ENCODE peak calls at places on chromosomes 5 and 9, in ten cellular contexts. One of them, this sample, is unnamed.

GRCh38 chr5:56827043-56827442 is 11.7 kb downstream of the MAP3K1 start:
- DNase-seq in left ventricle myocardium inferior: no peak
- DNase-seq in A549: peak
- DNase-seq in upper lobe of right lung: no peak
- DNase-seq in colonic mucosa: no peak
- DNase-seq in ovary: no peak
- DNase-seq in brain microvascular endothelial cell: no peak
- DNase-seq in stomach: no peak
- DNase-seq in Peyer's patch: no peak
- DNase-seq in neural progenitor cell: peak
- DNase-seq in this sample: no peak

GRCh38 chr9:121912812-121913627 is 180.1 kb downstream of the TTLL11 start:
- DNase-seq in left ventricle myocardium inferior: no peak
- DNase-seq in A549: peak
- DNase-seq in upper lobe of right lung: no peak
- DNase-seq in colonic mucosa: no peak
- DNase-seq in ovary: no peak
- DNase-seq in brain microvascular endothelial cell: no peak
- DNase-seq in stomach: no peak
- DNase-seq in Peyer's patch: no peak
- DNase-seq in neural progenitor cell: no peak
- DNase-seq in this sample: no peak

GRCh38 chr5:154002093-154002492 is 36.6 kb downstream of the FAM114A2 start:
- DNase-seq in left ventricle myocardium inferior: no peak
- DNase-seq in A549: no peak
- DNase-seq in upper lobe of right lung: no peak
- DNase-seq in colonic mucosa: no peak
- DNase-seq in ovary: no peak
- DNase-seq in brain microvascular endothelial cell: no peak
- DNase-seq in stomach: no peak
- DNase-seq in Peyer's patch: no peak
- DNase-seq in neural progenitor cell: no peak
- DNase-seq in this sample: no peak

GRCh38 chr5:38515081-38515480 is 41.4 kb downstream of the LIFR start:
- DNase-seq in left ventricle myocardium inferior: no peak
- DNase-seq in A549: no peak
- DNase-seq in upper lobe of right lung: no peak
- DNase-seq in colonic mucosa: no peak
- DNase-seq in ovary: no peak
- DNase-seq in brain microvascular endothelial cell: no peak
- DNase-seq in stomach: no peak
- DNase-seq in Peyer's patch: no peak
- DNase-seq in neural progenitor cell: no peak
- DNase-seq in this sample: no peak

GRCh38 chr5:95718203-95718602 is 12.9 kb upstream of the RHOBTB3 start:
- DNase-seq in left ventricle myocardium inferior: no peak
- DNase-seq in A549: no peak
- DNase-seq in upper lobe of right lung: no peak
- DNase-seq in colonic mucosa: no peak
- DNase-seq in ovary: no peak
- DNase-seq in brain microvascular endothelial cell: no peak
- DNase-seq in stomach: no peak
- DNase-seq in Peyer's patch: no peak
- DNase-seq in neural progenitor cell: no peak
- DNase-seq in this sample: no peak

GRCh38 chr9:89564257-89564878 is 40.4 kb upstream of the GADD45G start:
- DNase-seq in left ventricle myocardium inferior: no peak
- DNase-seq in A549: peak
- DNase-seq in upper lobe of right lung: no peak
- DNase-seq in colonic mucosa: no peak
- DNase-seq in ovary: no peak
- DNase-seq in brain microvascular endothelial cell: peak
- DNase-seq in stomach: no peak
- DNase-seq in Peyer's patch: no peak
- DNase-seq in neural progenitor cell: peak
- DNase-seq in this sample: no peak

GRCh38 chr5:137938358-137939138 is 49.3 kb downstream of the PKD2L2 start:
- DNase-seq in left ventricle myocardium inferior: no peak
- DNase-seq in A549: no peak
- DNase-seq in upper lobe of right lung: no peak
- DNase-seq in colonic mucosa: no peak
- DNase-seq in ovary: no peak
- DNase-seq in brain microvascular endothelial cell: no peak
- DNase-seq in stomach: no peak
- DNase-seq in Peyer's patch: no peak
- DNase-seq in neural progenitor cell: no peak
- DNase-seq in this sample: no peak

GRCh38 chr9:89419978-89420394 is 77.9 kb downstream of the SEMA4D start:
- DNase-seq in left ventricle myocardium inferior: no peak
- DNase-seq in A549: no peak
- DNase-seq in upper lobe of right lung: no peak
- DNase-seq in colonic mucosa: no peak
- DNase-seq in ovary: no peak
- DNase-seq in brain microvascular endothelial cell: no peak
- DNase-seq in stomach: no peak
- DNase-seq in Peyer's patch: peak
- DNase-seq in neural progenitor cell: no peak
- DNase-seq in this sample: no peak

GRCh38 chr5:34511063-34511462 is 145.1 kb upstream of the RAI14 start:
- DNase-seq in left ventricle myocardium inferior: no peak
- DNase-seq in A549: no peak
- DNase-seq in upper lobe of right lung: no peak
- DNase-seq in colonic mucosa: no peak
- DNase-seq in ovary: no peak
- DNase-seq in brain microvascular endothelial cell: no peak
- DNase-seq in stomach: no peak
- DNase-seq in Peyer's patch: no peak
- DNase-seq in neural progenitor cell: no peak
- DNase-seq in this sample: no peak

GRCh38 chr5:173968154-173968553 is 20.8 kb upstream of the C5orf47 start:
- DNase-seq in left ventricle myocardium inferior: no peak
- DNase-seq in A549: no peak
- DNase-seq in upper lobe of right lung: no peak
- DNase-seq in colonic mucosa: no peak
- DNase-seq in ovary: no peak
- DNase-seq in brain microvascular endothelial cell: no peak
- DNase-seq in stomach: no peak
- DNase-seq in Peyer's patch: no peak
- DNase-seq in neural progenitor cell: peak
- DNase-seq in this sample: no peak

GRCh38 chr5:103057208-103058130 is 62.5 kb downstream of the GIN1 start:
- DNase-seq in left ventricle myocardium inferior: no peak
- DNase-seq in A549: peak
- DNase-seq in upper lobe of right lung: no peak
- DNase-seq in colonic mucosa: no peak
- DNase-seq in ovary: no peak
- DNase-seq in brain microvascular endothelial cell: peak
- DNase-seq in stomach: no peak
- DNase-seq in Peyer's patch: no peak
- DNase-seq in neural progenitor cell: no peak
- DNase-seq in this sample: no peak
- TF ChIP-seq CTCF in left ventricle myocardium inferior: no peak
- TF ChIP-seq CTCF in A549: no peak
- TF ChIP-seq CTCF in upper lobe of right lung: no peak
- TF ChIP-seq CTCF in colonic mucosa: no peak
- TF ChIP-seq CTCF in ovary: no peak
- TF ChIP-seq CTCF in brain microvascular endothelial cell: no peak
- TF ChIP-seq CTCF in stomach: no peak
- TF ChIP-seq CTCF in Peyer's patch: no peak
- TF ChIP-seq CTCF in neural progenitor cell: no peak
- TF ChIP-seq CTCF in this sample: no peak

GRCh38 chr9:134315716-134316443 is 10.4 kb upstream of the RXRA start:
- DNase-seq in left ventricle myocardium inferior: peak
- DNase-seq in A549: no peak
- DNase-seq in upper lobe of right lung: peak
- DNase-seq in colonic mucosa: no peak
- DNase-seq in ovary: peak
- DNase-seq in brain microvascular endothelial cell: no peak
- DNase-seq in stomach: no peak
- DNase-seq in Peyer's patch: no peak
- DNase-seq in neural progenitor cell: no peak
- DNase-seq in this sample: no peak

GRCh38 chr9:134318481-134318891 is 7.8 kb upstream of the RXRA start:
- DNase-seq in left ventricle myocardium inferior: peak
- DNase-seq in A549: no peak
- DNase-seq in upper lobe of right lung: peak
- DNase-seq in colonic mucosa: no peak
- DNase-seq in ovary: no peak
- DNase-seq in brain microvascular endothelial cell: no peak
- DNase-seq in stomach: no peak
- DNase-seq in Peyer's patch: no peak
- DNase-seq in neural progenitor cell: no peak
- DNase-seq in this sample: no peak

GRCh38 chr9:134317431-134318414 is 8.5 kb upstream of the RXRA start:
- DNase-seq in left ventricle myocardium inferior: peak
- DNase-seq in A549: no peak
- DNase-seq in upper lobe of right lung: peak
- DNase-seq in colonic mucosa: no peak
- DNase-seq in ovary: no peak
- DNase-seq in brain microvascular endothelial cell: no peak
- DNase-seq in stomach: no peak
- DNase-seq in Peyer's patch: no peak
- DNase-seq in neural progenitor cell: no peak
- DNase-seq in this sample: no peak

GRCh38 chr9:134314950-134315715 is 11.1 kb upstream of the RXRA start:
- DNase-seq in left ventricle myocardium inferior: peak
- DNase-seq in A549: no peak
- DNase-seq in upper lobe of right lung: peak
- DNase-seq in colonic mucosa: no peak
- DNase-seq in ovary: peak
- DNase-seq in brain microvascular endothelial cell: no peak
- DNase-seq in stomach: no peak
- DNase-seq in Peyer's patch: no peak
- DNase-seq in neural progenitor cell: peak
- DNase-seq in this sample: no peak

DNA sequence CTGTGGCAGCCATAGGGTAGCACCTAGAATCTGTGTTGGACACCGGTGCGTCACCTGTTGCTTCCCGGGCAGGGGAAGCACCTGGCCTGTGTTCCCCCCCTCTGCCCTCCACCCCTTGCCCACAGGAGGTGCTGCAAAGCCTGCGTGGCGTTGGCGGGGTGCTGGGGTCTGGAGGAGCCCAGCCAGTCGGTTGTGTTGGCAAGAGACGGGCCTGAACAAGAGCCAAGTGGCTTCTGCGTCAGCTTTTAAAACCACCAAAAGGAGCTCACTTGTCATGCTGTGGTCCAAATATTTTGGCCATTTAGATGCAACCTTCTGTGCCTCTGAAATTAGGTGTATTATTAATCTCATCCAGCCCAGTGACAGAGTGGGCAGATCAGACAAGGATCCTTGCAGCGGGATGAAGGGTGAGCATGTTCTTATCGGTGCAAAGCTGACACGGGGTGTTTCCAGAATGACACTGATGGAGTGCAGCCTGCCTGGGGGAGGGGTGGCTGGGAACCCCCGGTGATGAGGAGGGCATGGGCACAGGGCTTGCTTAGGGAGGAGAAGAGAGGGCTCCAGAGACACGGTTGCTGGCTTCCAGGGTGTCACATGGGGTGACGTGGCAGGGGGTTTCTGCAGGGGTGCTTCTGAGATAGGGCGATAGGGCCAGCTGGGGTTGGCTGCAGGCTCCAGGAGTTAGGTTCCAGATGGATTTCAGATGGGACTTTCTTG is 9.7 kb upstream of the RXRA start:
- DNase-seq in left ventricle myocardium inferior: peak
- DNase-seq in A549: no peak
- DNase-seq in upper lobe of right lung: peak
- DNase-seq in colonic mucosa: no peak
- DNase-seq in ovary: peak
- DNase-seq in brain microvascular endothelial cell: no peak
- DNase-seq in stomach: no peak
- DNase-seq in Peyer's patch: no peak
- DNase-seq in neural progenitor cell: no peak
- DNase-seq in this sample: no peak
- H3K4me3 ChIP-seq in left ventricle myocardium inferior: no peak
- H3K4me3 ChIP-seq in A549: no peak
- H3K4me3 ChIP-seq in upper lobe of right lung: no peak
- H3K4me3 ChIP-seq in colonic mucosa: no peak
- H3K4me3 ChIP-seq in ovary: no peak
- H3K4me3 ChIP-seq in brain microvascular endothelial cell: no peak
- H3K4me3 ChIP-seq in stomach: no peak
- H3K4me3 ChIP-seq in Peyer's patch: no peak
- H3K4me3 ChIP-seq in neural progenitor cell: no peak
- H3K4me3 ChIP-seq in this sample: no peak

DNA sequence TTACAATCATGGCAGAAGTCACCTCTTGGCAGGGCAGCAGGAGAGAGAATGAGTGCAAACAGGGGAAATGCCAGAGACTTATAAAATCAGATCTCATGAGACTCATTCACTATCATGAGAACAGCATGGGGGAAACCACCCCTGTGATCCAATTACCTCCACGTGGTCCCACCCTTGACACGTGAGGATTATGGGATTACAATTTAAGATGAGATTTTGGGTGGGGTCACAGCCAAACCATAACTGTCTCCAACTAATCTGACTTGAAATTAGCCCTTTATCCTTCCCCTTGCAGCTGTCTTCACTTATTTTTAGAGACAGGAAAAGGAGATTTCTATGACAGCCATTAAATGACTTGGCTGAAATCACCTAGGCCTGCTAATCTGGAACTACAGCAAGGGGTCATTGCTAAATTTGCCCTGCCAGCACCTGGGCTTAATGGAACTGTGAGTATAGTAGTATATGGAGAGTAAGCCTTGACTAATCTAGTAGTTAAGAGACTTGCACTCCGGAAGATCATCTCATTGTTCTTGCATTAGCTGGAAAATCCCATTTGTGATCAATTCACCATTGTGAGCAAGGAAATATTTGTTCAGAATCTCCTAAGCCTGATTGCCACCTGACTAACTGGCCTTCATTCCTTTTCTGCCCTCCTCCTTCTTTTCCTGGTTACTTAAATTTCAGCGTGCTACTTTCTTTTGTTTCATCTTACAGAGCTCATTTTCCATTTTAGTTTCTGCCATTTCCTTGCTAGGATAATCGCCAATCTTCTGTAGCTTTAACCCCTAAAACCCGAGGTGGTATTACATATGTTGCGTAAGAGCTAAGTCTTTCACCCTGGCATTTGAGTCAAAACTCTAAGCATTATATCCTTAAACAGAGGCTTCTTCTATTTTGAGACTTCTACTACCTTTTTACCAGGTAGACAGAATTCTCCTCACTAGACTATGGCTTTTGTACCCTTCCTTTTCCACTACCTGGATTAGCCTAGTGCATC is 65.3 kb upstream of the RUSC2 start:
- DNase-seq in left ventricle myocardium inferior: no peak
- DNase-seq in A549: no peak
- DNase-seq in upper lobe of right lung: no peak
- DNase-seq in colonic mucosa: no peak
- DNase-seq in ovary: no peak
- DNase-seq in brain microvascular endothelial cell: no peak
- DNase-seq in stomach: no peak
- DNase-seq in Peyer's patch: no peak
- DNase-seq in neural progenitor cell: peak
- DNase-seq in this sample: no peak
- H3K27ac ChIP-seq in left ventricle myocardium inferior: no peak
- H3K27ac ChIP-seq in A549: no peak
- H3K27ac ChIP-seq in upper lobe of right lung: no peak
- H3K27ac ChIP-seq in colonic mucosa: no peak
- H3K27ac ChIP-seq in ovary: no peak
- H3K27ac ChIP-seq in brain microvascular endothelial cell: no peak
- H3K27ac ChIP-seq in stomach: no peak
- H3K27ac ChIP-seq in Peyer's patch: no peak
- H3K27ac ChIP-seq in neural progenitor cell: no peak
- H3K27ac ChIP-seq in this sample: no peak

GRCh38 chr5:1594336-1595106 is 70.8 kb upstream of the LPCAT1 start:
- DNase-seq in left ventricle myocardium inferior: peak
- DNase-seq in A549: peak
- DNase-seq in upper lobe of right lung: peak
- DNase-seq in colonic mucosa: peak
- DNase-seq in ovary: peak
- DNase-seq in brain microvascular endothelial cell: no peak
- DNase-seq in stomach: peak
- DNase-seq in Peyer's patch: peak
- DNase-seq in neural progenitor cell: peak
- DNase-seq in this sample: no peak
- TF ChIP-seq CTCF in left ventricle myocardium inferior: peak
- TF ChIP-seq CTCF in A549: peak
- TF ChIP-seq CTCF in upper lobe of right lung: peak
- TF ChIP-seq CTCF in colonic mucosa: peak
- TF ChIP-seq CTCF in ovary: peak
- TF ChIP-seq CTCF in brain microvascular endothelial cell: no peak
- TF ChIP-seq CTCF in stomach: no peak
- TF ChIP-seq CTCF in Peyer's patch: peak
- TF ChIP-seq CTCF in neural progenitor cell: peak
- TF ChIP-seq CTCF in this sample: no peak

This sample was measured in AG04450.